ENCODE peak calls at places on chromosomes 12 and 14, in five cellular contexts. One of them, this sample, is unnamed.

GRCh38 chr12:132362966-132363660 is 33.7 kb upstream of the GALNT9 start:
- DNase-seq in naive thymus-derived CD8-positive, alpha-beta T cell: no peak
- DNase-seq in T47D: no peak
- DNase-seq in activated CD4-positive, alpha-beta T cell treated with anti-CD3 and anti-CD28 coated beads, Interleukin-2, amount 50 U/mL, for 24 hours: no peak
- DNase-seq in MG63: no peak
- DNase-seq in this sample: no peak

GRCh38 chr14:104424406-104425072 is 155.0 kb upstream of the C14orf180 start:
- DNase-seq in naive thymus-derived CD8-positive, alpha-beta T cell: no peak
- DNase-seq in T47D: no peak
- DNase-seq in activated CD4-positive, alpha-beta T cell treated with anti-CD3 and anti-CD28 coated beads, Interleukin-2, amount 50 U/mL, for 24 hours: no peak
- DNase-seq in MG63: no peak
- DNase-seq in this sample: no peak

GRCh38 chr12:2003676-2004112 is 563 bp downstream of the DCP1B start:
- DNase-seq in naive thymus-derived CD8-positive, alpha-beta T cell: no peak
- DNase-seq in T47D: no peak
- DNase-seq in activated CD4-positive, alpha-beta T cell treated with anti-CD3 and anti-CD28 coated beads, Interleukin-2, amount 50 U/mL, for 24 hours: no peak
- DNase-seq in MG63: no peak
- DNase-seq in this sample: no peak

GRCh38 chr14:53567236-53567785 is 389.3 kb downstream of the BMP4 start:
- DNase-seq in naive thymus-derived CD8-positive, alpha-beta T cell: no peak
- DNase-seq in T47D: no peak
- DNase-seq in activated CD4-positive, alpha-beta T cell treated with anti-CD3 and anti-CD28 coated beads, Interleukin-2, amount 50 U/mL, for 24 hours: no peak
- DNase-seq in MG63: no peak
- DNase-seq in this sample: no peak

GRCh38 chr14:54617467-54617866 is 50.5 kb downstream of the SAMD4A start:
- DNase-seq in naive thymus-derived CD8-positive, alpha-beta T cell: no peak
- DNase-seq in T47D: no peak
- DNase-seq in activated CD4-positive, alpha-beta T cell treated with anti-CD3 and anti-CD28 coated beads, Interleukin-2, amount 50 U/mL, for 24 hours: no peak
- DNase-seq in MG63: no peak
- DNase-seq in this sample: no peak

GRCh38 chr12:80837342-80837978 is 100.3 kb downstream of the LIN7A start:
- DNase-seq in naive thymus-derived CD8-positive, alpha-beta T cell: no peak
- DNase-seq in T47D: peak; percentile 74
- DNase-seq in activated CD4-positive, alpha-beta T cell treated with anti-CD3 and anti-CD28 coated beads, Interleukin-2, amount 50 U/mL, for 24 hours: no peak
- DNase-seq in MG63: peak; percentile 31
- DNase-seq in this sample: peak; percentile 45

GRCh38 chr12:57368349-57369095 is 62.3 kb downstream of the R3HDM2 start:
- DNase-seq in naive thymus-derived CD8-positive, alpha-beta T cell: no peak
- DNase-seq in T47D: no peak
- DNase-seq in activated CD4-positive, alpha-beta T cell treated with anti-CD3 and anti-CD28 coated beads, Interleukin-2, amount 50 U/mL, for 24 hours: no peak
- DNase-seq in MG63: no peak
- DNase-seq in this sample: peak; percentile 8

GRCh38 chr12:89345830-89346740 is 6.2 kb downstream of the DUSP6 start:
- DNase-seq in naive thymus-derived CD8-positive, alpha-beta T cell: no peak
- DNase-seq in T47D: peak; percentile 43
- DNase-seq in activated CD4-positive, alpha-beta T cell treated with anti-CD3 and anti-CD28 coated beads, Interleukin-2, amount 50 U/mL, for 24 hours: no peak
- DNase-seq in MG63: peak; percentile 28
- DNase-seq in this sample: peak; percentile 63

GRCh38 chr14:55399912-55400311 is 11.7 kb downstream of the ATG14 start:
- DNase-seq in naive thymus-derived CD8-positive, alpha-beta T cell: no peak
- DNase-seq in T47D: no peak
- DNase-seq in activated CD4-positive, alpha-beta T cell treated with anti-CD3 and anti-CD28 coated beads, Interleukin-2, amount 50 U/mL, for 24 hours: no peak
- DNase-seq in MG63: peak; percentile 7
- DNase-seq in this sample: no peak

GRCh38 chr14:101408077-101408831 is 153.0 kb upstream of the DIO3 start:
- DNase-seq in naive thymus-derived CD8-positive, alpha-beta T cell: no peak
- DNase-seq in T47D: peak; percentile 95
- DNase-seq in activated CD4-positive, alpha-beta T cell treated with anti-CD3 and anti-CD28 coated beads, Interleukin-2, amount 50 U/mL, for 24 hours: no peak
- DNase-seq in MG63: peak; percentile 47
- DNase-seq in this sample: no peak

GRCh38 chr14:95056476-95056875 is 100.9 kb downstream of the DICER1 start:
- DNase-seq in naive thymus-derived CD8-positive, alpha-beta T cell: no peak
- DNase-seq in T47D: peak; percentile 77
- DNase-seq in activated CD4-positive, alpha-beta T cell treated with anti-CD3 and anti-CD28 coated beads, Interleukin-2, amount 50 U/mL, for 24 hours: no peak
- DNase-seq in MG63: no peak
- DNase-seq in this sample: peak; percentile 9

GRCh38 chr12:116033765-116034164 is 243.7 kb downstream of the MED13L start:
- DNase-seq in naive thymus-derived CD8-positive, alpha-beta T cell: no peak
- DNase-seq in T47D: no peak
- DNase-seq in activated CD4-positive, alpha-beta T cell treated with anti-CD3 and anti-CD28 coated beads, Interleukin-2, amount 50 U/mL, for 24 hours: no peak
- DNase-seq in MG63: no peak
- DNase-seq in this sample: no peak

GRCh38 chr14:59359451-59360124 is 105.6 kb downstream of the GPR135 start:
- DNase-seq in naive thymus-derived CD8-positive, alpha-beta T cell: no peak
- DNase-seq in T47D: peak; percentile 51
- DNase-seq in activated CD4-positive, alpha-beta T cell treated with anti-CD3 and anti-CD28 coated beads, Interleukin-2, amount 50 U/mL, for 24 hours: no peak
- DNase-seq in MG63: no peak
- DNase-seq in this sample: no peak

GRCh38 chr12:95208678-95209077 is 8.6 kb downstream of the FGD6 start:
- DNase-seq in naive thymus-derived CD8-positive, alpha-beta T cell: no peak
- DNase-seq in T47D: no peak
- DNase-seq in activated CD4-positive, alpha-beta T cell treated with anti-CD3 and anti-CD28 coated beads, Interleukin-2, amount 50 U/mL, for 24 hours: no peak
- DNase-seq in MG63: no peak
- DNase-seq in this sample: no peak

GRCh38 chr14:104117341-104118005 is 20.9 kb upstream of the KIF26A start:
- DNase-seq in naive thymus-derived CD8-positive, alpha-beta T cell: no peak
- DNase-seq in T47D: no peak
- DNase-seq in activated CD4-positive, alpha-beta T cell treated with anti-CD3 and anti-CD28 coated beads, Interleukin-2, amount 50 U/mL, for 24 hours: no peak
- DNase-seq in MG63: no peak
- DNase-seq in this sample: no peak

GRCh38 chr14:32426596-32427408 is 97.7 kb downstream of the AKAP6 start:
- DNase-seq in naive thymus-derived CD8-positive, alpha-beta T cell: no peak
- DNase-seq in T47D: no peak
- DNase-seq in activated CD4-positive, alpha-beta T cell treated with anti-CD3 and anti-CD28 coated beads, Interleukin-2, amount 50 U/mL, for 24 hours: no peak
- DNase-seq in MG63: no peak
- DNase-seq in this sample: no peak

GRCh38 chr12:21073822-21074460 is 57.1 kb upstream of the SLCO1B1 start:
- DNase-seq in naive thymus-derived CD8-positive, alpha-beta T cell: no peak
- DNase-seq in T47D: no peak
- DNase-seq in activated CD4-positive, alpha-beta T cell treated with anti-CD3 and anti-CD28 coated beads, Interleukin-2, amount 50 U/mL, for 24 hours: no peak
- DNase-seq in MG63: peak; percentile 90
- DNase-seq in this sample: no peak

GRCh38 chr12:47725893-47726292 is 603 bp upstream of the ENDOU start:
- DNase-seq in naive thymus-derived CD8-positive, alpha-beta T cell: no peak
- DNase-seq in T47D: no peak
- DNase-seq in activated CD4-positive, alpha-beta T cell treated with anti-CD3 and anti-CD28 coated beads, Interleukin-2, amount 50 U/mL, for 24 hours: no peak
- DNase-seq in MG63: no peak
- DNase-seq in this sample: no peak

GRCh38 chr14:95885866-95886265 is 9.2 kb downstream of the TUNAR start:
- DNase-seq in naive thymus-derived CD8-positive, alpha-beta T cell: no peak
- DNase-seq in T47D: no peak
- DNase-seq in activated CD4-positive, alpha-beta T cell treated with anti-CD3 and anti-CD28 coated beads, Interleukin-2, amount 50 U/mL, for 24 hours: no peak
- DNase-seq in MG63: peak; percentile 72
- DNase-seq in this sample: peak; percentile 21

GRCh38 chr12:91023326-91024004 is 18.7 kb upstream of the EPYC start:
- DNase-seq in naive thymus-derived CD8-positive, alpha-beta T cell: no peak
- DNase-seq in T47D: no peak
- DNase-seq in activated CD4-positive, alpha-beta T cell treated with anti-CD3 and anti-CD28 coated beads, Interleukin-2, amount 50 U/mL, for 24 hours: no peak
- DNase-seq in MG63: no peak
- DNase-seq in this sample: no peak

GRCh38 chr14:96745500-96746051 is 51.6 kb upstream of the VRK1 start:
- DNase-seq in naive thymus-derived CD8-positive, alpha-beta T cell: no peak
- DNase-seq in T47D: no peak
- DNase-seq in activated CD4-positive, alpha-beta T cell treated with anti-CD3 and anti-CD28 coated beads, Interleukin-2, amount 50 U/mL, for 24 hours: no peak
- DNase-seq in MG63: no peak
- DNase-seq in this sample: no peak

This sample was measured in Calu3.